ENCODE peak calls at places on chromosomes 7 and 10, in four cellular contexts. One of them, this sample, is unnamed.

GRCh38 chr10:96830511-96831199 is 1.4 kb upstream of the LCOR start:
- DNase-seq in HFF-Myc: peak; percentile 40
- DNase-seq in spleen: no peak
- DNase-seq in GM10248: peak; percentile 68
- DNase-seq in this sample: peak; percentile 63

GRCh38 chr7:45400680-45401079 is 173.5 kb upstream of the ADCY1 start:
- DNase-seq in HFF-Myc: no peak
- DNase-seq in spleen: no peak
- DNase-seq in GM10248: no peak
- DNase-seq in this sample: no peak

GRCh38 chr7:42549866-42550485 is 313.0 kb upstream of the GLI3 start:
- DNase-seq in HFF-Myc: no peak
- DNase-seq in spleen: no peak
- DNase-seq in GM10248: no peak
- DNase-seq in this sample: no peak

GRCh38 chr10:54667136-54667535 is 133.9 kb downstream of the PCDH15 start:
- DNase-seq in HFF-Myc: no peak
- DNase-seq in spleen: no peak
- DNase-seq in GM10248: no peak
- DNase-seq in this sample: no peak

GRCh38 chr10:127889605-127890195 is 3.0 kb downstream of the CLRN3 start:
- DNase-seq in HFF-Myc: no peak
- DNase-seq in spleen: no peak
- DNase-seq in GM10248: no peak
- DNase-seq in this sample: no peak

GRCh38 chr10:93612237-93612636 is at the start of gene PDE6C:
- DNase-seq in HFF-Myc: no peak
- DNase-seq in spleen: no peak
- DNase-seq in GM10248: no peak
- DNase-seq in this sample: no peak

GRCh38 chr10:132643709-132644543 is 106.3 kb downstream of the INPP5A start:
- DNase-seq in HFF-Myc: no peak
- DNase-seq in spleen: peak; percentile 71
- DNase-seq in GM10248: no peak
- DNase-seq in this sample: no peak

GRCh38 chr10:103467391-103467790 is 8.7 kb upstream of the CALHM1 start:
- DNase-seq in HFF-Myc: no peak
- DNase-seq in spleen: no peak
- DNase-seq in GM10248: peak; percentile 57
- DNase-seq in this sample: peak; percentile 59

GRCh38 chr10:88922041-88922440 is 30.5 kb downstream of the ACTA2 start:
- DNase-seq in HFF-Myc: no peak
- DNase-seq in spleen: no peak
- DNase-seq in GM10248: no peak
- DNase-seq in this sample: no peak

GRCh38 chr7:85829817-85830432 is 643.1 kb upstream of the SEMA3D start:
- DNase-seq in HFF-Myc: no peak
- DNase-seq in spleen: no peak
- DNase-seq in GM10248: no peak
- DNase-seq in this sample: no peak

GRCh38 chr10:78830062-78830974 is 238.4 kb upstream of the ZMIZ1 start:
- DNase-seq in HFF-Myc: no peak
- DNase-seq in spleen: no peak
- DNase-seq in GM10248: no peak
- DNase-seq in this sample: no peak

GRCh38 chr10:77927343-77928256 is 1.0 kb upstream of the DLG5 start:
- DNase-seq in HFF-Myc: no peak
- DNase-seq in spleen: no peak
- DNase-seq in GM10248: no peak
- DNase-seq in this sample: no peak

GRCh38 chr10:85967594-85967993 is 399.0 kb downstream of the GRID1 start:
- DNase-seq in HFF-Myc: no peak
- DNase-seq in spleen: no peak
- DNase-seq in GM10248: no peak
- DNase-seq in this sample: no peak

GRCh38 chr10:58647366-58647765 is 134.7 kb downstream of the BICC1 start:
- DNase-seq in HFF-Myc: no peak
- DNase-seq in spleen: no peak
- DNase-seq in GM10248: no peak
- DNase-seq in this sample: no peak

GRCh38 chr7:95327356-95327755 is 3.0 kb upstream of the PON1 start:
- DNase-seq in HFF-Myc: no peak
- DNase-seq in spleen: no peak
- DNase-seq in GM10248: no peak
- DNase-seq in this sample: no peak

GRCh38 chr7:24715661-24716479 is 41.4 kb downstream of the GSDME start:
- DNase-seq in HFF-Myc: peak; percentile 12
- DNase-seq in spleen: peak; percentile 70
- DNase-seq in GM10248: peak; percentile 68
- DNase-seq in this sample: peak; percentile 69
- TF ChIP-seq CTCF in HFF-Myc: peak; percentile 53
- TF ChIP-seq CTCF in spleen: no peak
- TF ChIP-seq CTCF in GM10248: peak; percentile 67
- TF ChIP-seq CTCF in this sample: peak; percentile 55

GRCh38 chr7:78379148-78379547 is 580.6 kb downstream of the PHTF2 start:
- DNase-seq in HFF-Myc: peak; percentile 1
- DNase-seq in spleen: no peak
- DNase-seq in GM10248: no peak
- DNase-seq in this sample: no peak

GRCh38 chr7:78383096-78383495 is 584.5 kb downstream of the PHTF2 start:
- DNase-seq in HFF-Myc: no peak
- DNase-seq in spleen: no peak
- DNase-seq in GM10248: no peak
- DNase-seq in this sample: no peak

DNA sequence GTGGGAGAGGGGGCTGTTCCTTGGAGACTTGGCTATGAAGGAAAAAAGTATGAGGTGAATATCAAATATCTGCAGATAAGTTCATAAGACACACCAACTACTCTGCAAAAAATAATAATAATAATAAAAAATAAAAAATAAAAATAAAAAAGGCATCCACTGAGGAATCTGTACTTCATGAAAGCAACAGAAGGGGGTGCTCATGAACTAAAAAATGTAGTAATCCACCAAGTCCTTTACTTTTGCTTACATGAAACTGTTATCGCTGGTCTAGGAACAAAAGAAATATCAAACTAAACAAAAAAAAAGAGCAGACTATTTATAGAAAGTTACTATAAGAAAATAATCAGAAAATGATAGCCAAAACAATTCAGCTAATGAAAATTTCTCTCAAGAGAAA is 579.0 kb downstream of the PHTF2 start:
- DNase-seq in HFF-Myc: no peak
- DNase-seq in spleen: no peak
- DNase-seq in GM10248: no peak
- DNase-seq in this sample: no peak
- TF ChIP-seq CTCF in HFF-Myc: no peak
- TF ChIP-seq CTCF in spleen: no peak
- TF ChIP-seq CTCF in GM10248: no peak
- TF ChIP-seq CTCF in this sample: no peak

DNA sequence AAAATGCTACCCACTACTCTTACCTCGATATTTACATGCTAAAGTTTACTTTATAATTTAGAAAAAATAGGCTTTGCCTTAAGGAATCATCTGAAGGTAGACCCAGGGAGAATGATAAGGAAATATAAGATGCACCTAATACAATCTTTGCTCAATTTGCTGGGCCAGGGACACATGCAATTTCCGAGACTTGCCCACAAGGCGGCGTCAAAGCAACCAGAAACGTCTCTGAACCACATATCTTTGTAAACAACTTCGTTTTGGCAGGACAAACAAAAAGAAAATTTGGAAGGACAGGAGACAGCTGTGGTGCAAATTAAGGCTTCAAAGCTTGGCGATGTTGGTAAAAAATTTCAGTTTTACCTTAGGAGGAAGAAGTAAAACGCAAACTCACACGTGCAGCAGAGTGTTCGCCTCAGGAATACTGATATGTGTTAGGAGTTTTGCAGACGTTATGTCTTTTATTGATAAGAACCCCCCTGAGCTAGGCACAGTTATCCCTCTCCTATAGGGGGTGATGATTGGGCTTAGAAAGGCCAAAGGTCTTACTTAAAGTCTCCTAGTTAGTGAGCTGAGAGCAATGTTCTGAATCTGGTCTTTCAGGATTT is 134.3 kb downstream of the PRKCQ start:
- DNase-seq in HFF-Myc: no peak
- DNase-seq in spleen: peak; percentile 79
- DNase-seq in GM10248: peak; percentile 58
- DNase-seq in this sample: no peak
- TF ChIP-seq CTCF in HFF-Myc: peak; percentile 72
- TF ChIP-seq CTCF in spleen: peak; percentile 68
- TF ChIP-seq CTCF in GM10248: peak; percentile 81
- TF ChIP-seq CTCF in this sample: peak; percentile 71

GRCh38 chr10:34191399-34191798 is 623.7 kb downstream of the PARD3 start:
- DNase-seq in HFF-Myc: no peak
- DNase-seq in spleen: no peak
- DNase-seq in GM10248: no peak
- DNase-seq in this sample: no peak

GRCh38 chr10:34192646-34193045 is 622.5 kb downstream of the PARD3 start:
- DNase-seq in HFF-Myc: no peak
- DNase-seq in spleen: no peak
- DNase-seq in GM10248: no peak
- DNase-seq in this sample: no peak

GRCh38 chr10:34189830-34190229 is 625.3 kb downstream of the PARD3 start:
- DNase-seq in HFF-Myc: no peak
- DNase-seq in spleen: no peak
- DNase-seq in GM10248: no peak
- DNase-seq in this sample: no peak

GRCh38 chr10:34188221-34188620 is 626.9 kb downstream of the PARD3 start:
- DNase-seq in HFF-Myc: no peak
- DNase-seq in spleen: no peak
- DNase-seq in GM10248: no peak
- DNase-seq in this sample: no peak

DNA sequence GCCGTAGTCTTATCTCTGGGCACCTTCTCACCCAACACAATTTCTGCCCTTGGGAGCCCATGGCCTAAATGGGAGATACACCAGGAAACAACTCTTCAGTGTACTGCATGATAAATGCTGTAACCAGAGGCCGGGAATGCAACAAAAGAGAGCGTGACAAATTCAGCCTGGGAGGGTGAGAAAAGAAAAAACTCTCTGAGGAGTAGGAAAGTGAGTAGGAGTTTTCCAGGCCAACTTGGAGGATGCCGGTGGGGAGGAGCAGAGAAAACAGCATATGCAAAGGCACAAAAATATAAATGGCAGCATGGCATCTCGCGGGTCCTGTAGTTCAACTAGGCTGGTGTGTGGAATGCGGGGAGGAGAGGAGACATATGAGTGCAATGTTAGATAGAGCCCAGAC is 624.5 kb downstream of the PARD3 start:
- DNase-seq in HFF-Myc: no peak
- DNase-seq in spleen: no peak
- DNase-seq in GM10248: no peak
- DNase-seq in this sample: no peak
- TF ChIP-seq CTCF in HFF-Myc: no peak
- TF ChIP-seq CTCF in spleen: no peak
- TF ChIP-seq CTCF in GM10248: no peak
- TF ChIP-seq CTCF in this sample: no peak

GRCh38 chr7:28364082-28364481 is 48.2 kb upstream of the CREB5 start:
- DNase-seq in HFF-Myc: no peak
- DNase-seq in spleen: no peak
- DNase-seq in GM10248: no peak
- DNase-seq in this sample: no peak
- TF ChIP-seq CTCF in HFF-Myc: peak; percentile 18
- TF ChIP-seq CTCF in spleen: no peak
- TF ChIP-seq CTCF in GM10248: no peak
- TF ChIP-seq CTCF in this sample: peak; percentile 16

GRCh38 chr10:32055478-32056135 is 618 bp downstream of the KIF5B start:
- DNase-seq in HFF-Myc: no peak
- DNase-seq in spleen: peak; percentile 94
- DNase-seq in GM10248: peak; percentile 71
- DNase-seq in this sample: no peak
- TF ChIP-seq CTCF in HFF-Myc: no peak
- TF ChIP-seq CTCF in spleen: no peak
- TF ChIP-seq CTCF in GM10248: no peak
- TF ChIP-seq CTCF in this sample: no peak

DNA sequence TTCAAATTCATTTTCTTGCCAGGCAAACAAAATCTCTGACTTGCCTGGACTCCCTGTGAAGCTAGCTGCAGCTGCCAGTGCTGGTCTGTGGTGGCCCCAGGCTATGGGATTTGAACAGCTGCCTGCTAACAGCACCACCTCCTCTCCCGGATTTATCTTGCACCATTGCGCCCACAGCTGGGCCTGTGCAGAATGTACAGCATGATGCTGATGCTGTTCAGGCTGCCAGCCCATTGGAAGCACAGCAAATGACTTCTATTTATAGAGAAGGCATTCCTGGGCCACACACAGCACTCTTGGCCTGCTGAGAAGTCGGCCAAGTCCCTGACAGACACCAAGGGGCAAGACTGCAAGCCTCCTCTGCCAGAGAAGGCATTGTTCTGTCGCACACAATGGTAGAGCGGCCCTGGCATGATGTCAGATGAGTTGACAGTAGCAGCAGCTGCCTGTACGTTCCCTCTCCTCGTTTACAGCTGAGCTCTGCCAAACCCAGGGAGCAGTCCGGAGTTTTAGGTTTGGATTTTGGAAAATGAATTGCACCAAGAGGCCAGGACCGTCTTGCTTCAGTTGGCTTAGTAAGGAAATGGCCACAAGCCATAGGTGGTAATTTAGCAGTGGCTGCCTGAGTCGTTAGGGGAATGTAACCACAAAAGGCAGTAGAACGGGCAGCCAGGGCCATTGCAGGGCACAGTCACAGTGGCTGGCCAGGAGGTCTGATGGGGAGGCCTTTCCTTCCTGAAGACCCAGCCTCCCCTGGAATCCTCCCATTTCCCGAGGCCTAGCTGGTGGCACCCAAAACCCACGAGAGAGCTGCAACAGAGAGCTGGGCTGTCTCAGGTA is 38.5 kb downstream of the MTURN start:
- DNase-seq in HFF-Myc: peak; percentile 84
- DNase-seq in spleen: no peak
- DNase-seq in GM10248: no peak
- DNase-seq in this sample: no peak
- TF ChIP-seq CTCF in HFF-Myc: peak; percentile 37
- TF ChIP-seq CTCF in spleen: no peak
- TF ChIP-seq CTCF in GM10248: no peak
- TF ChIP-seq CTCF in this sample: no peak